ENCODE peak calls at places on chromosomes 1 and 21, in five cellular contexts. Y is GM13976; L is stimulated activated CD4-positive, alpha-beta T cell treated with anti-CD3 and anti-CD28 coated beads, TNF-alpha, amount 100 ng/mL, for 4 hours; N is NCI-H1105; R is H4. P is an unnamed sample.

GRCh38 chr1:209526137-209526536 is 57.4 kb upstream of the CAMK1G start:
- DNase-seq in L (no peak), R (no peak), Y (no peak), N (no peak), P (no peak)

GRCh38 chr1:221335161-221336101 is 406.5 kb downstream of the DUSP10 start:
- DNase-seq in N (no peak), L (no peak), Y (no peak), R (peak; percentile 82), P (no peak)

GRCh38 chr21:33057385-33057940 is 12.5 kb upstream of the OLIG1 start:
- DNase-seq in Y (no peak), R (no peak), N (no peak), L (no peak), P (no peak)

GRCh38 chr1:180028864-180029263 is 74.3 kb downstream of the CEP350 start:
- DNase-seq in R (no peak), Y (no peak), L (no peak), N (no peak), P (no peak)

GRCh38 chr1:100868364-100868995 is 26.2 kb downstream of the EXTL2 start:
- DNase-seq in L (no peak), Y (no peak), R (peak; percentile 29), N (peak; percentile 6), P (no peak)

GRCh38 chr21:44298301-44298700 is 1.6 kb upstream of the PFKL start:
- DNase-seq in Y (no peak), R (no peak), N (no peak), L (no peak), P (no peak)

GRCh38 chr1:151553659-151554058 is 13.6 kb downstream of the TUFT1 start:
- DNase-seq in L (no peak), N (no peak), Y (no peak), R (peak; percentile 31), P (no peak)

GRCh38 chr1:161390559-161390858 is 22.8 kb upstream of the CFAP126 start:
- DNase-seq in R (no peak), L (no peak), N (no peak), Y (peak; percentile 33), P (no peak)

GRCh38 chr1:238589843-238590435 is 699.2 kb upstream of the ZP4 start:
- DNase-seq in R (no peak), L (no peak), N (no peak), Y (no peak), P (peak; percentile 72)

GRCh38 chr1:200410566-200410878 is 686 bp upstream of the ZNF281 start:
- DNase-seq in R (no peak), Y (no peak), N (peak; percentile 88), L (no peak), P (no peak)

GRCh38 chr1:158203693-158204457 is 23.2 kb downstream of the CD1D start:
- DNase-seq in R (peak; percentile 69), Y (peak; percentile 44), N (peak; percentile 95), L (no peak), P (peak; percentile 37)

GRCh38 chr1:30786264-30786991 is 28.9 kb upstream of the LAPTM5 start:
- DNase-seq in Y (no peak), R (no peak), L (no peak), N (no peak), P (no peak)

P was measured in smooth muscle cell of the brain vasculature.